ENCODE peak calls at places on chromosomes 1 and 21, in ten cellular contexts. Y is COLO829; L is activated T-cell treated with anti-CD3 and anti-CD28 coated beads, Interleukin-2, amount 50 U/mL, for 24 hours; X is stimulated activated CD8-positive, alpha-beta memory T cell treated with anti-CD3 and anti-CD28 coated beads, Interleukin-7, amount 100 ng/mL, for 1 hour; P is T-cell; Z is heart right ventricle; J is AG04449; F is GM23248; E is activated CD4-positive, alpha-beta T cell treated with anti-CD3 and anti-CD28 coated beads, Interleukin-2, amount 50 U/mL, for 1 hour; B is DMS 273 treated with DMSO at 0.1 percent for 48 hours. A is an unnamed sample.

GRCh38 chr21:35249636-35250035 is 200.5 kb upstream of the RUNX1 start:
- DNase-seq in Y (no peak), L (no peak), X (no peak), P (no peak), Z (no peak), J (no peak), F (no peak), E (no peak), B (no peak), A (no peak)

GRCh38 chr1:150429805-150430204 is 57.4 kb upstream of the TARS2 start:
- DNase-seq in Y (no peak), L (no peak), X (no peak), P (no peak), Z (no peak), J (no peak), F (peak; percentile 16), E (no peak), B (no peak), A (no peak)

GRCh38 chr1:145845144-145845513 is 301 bp upstream of the NUDT17 start:
- DNase-seq in Y (peak; percentile 9), L (no peak), X (no peak), P (no peak), Z (no peak), J (no peak), F (no peak), E (no peak), B (peak; percentile 43), A (no peak)

GRCh38 chr1:9900142-9901043 is 9.7 kb downstream of the CTNNBIP1 start:
- DNase-seq in Y (no peak), L (no peak), X (no peak), P (no peak), Z (peak; percentile 71), J (no peak), F (no peak), E (no peak), B (no peak), A (no peak)

GRCh38 chr1:63317007-63317813 is 5.2 kb upstream of the FOXD3 start:
- DNase-seq in Y (no peak), L (peak; percentile 72), X (no peak), P (peak; percentile 47), Z (peak; percentile 61), J (no peak), F (peak; percentile 70), E (peak; percentile 41), B (peak; percentile 33), A (peak; percentile 80)

GRCh38 chr1:108913105-108913948 is 36.5 kb downstream of the GPSM2 start:
- DNase-seq in Y (no peak), L (no peak), X (no peak), P (no peak), Z (no peak), J (no peak), F (no peak), E (no peak), B (no peak), A (no peak)

GRCh38 chr1:152752225-152752624 is 5.6 kb upstream of the KPRP start:
- DNase-seq in Y (peak; percentile 50), L (no peak), X (no peak), P (no peak), Z (no peak), J (peak; percentile 33), F (peak; percentile 96), E (no peak), B (no peak), A (no peak)

GRCh38 chr1:12096615-12097014 is 33.5 kb downstream of the TNFRSF8 start:
- DNase-seq in Y (no peak), L (no peak), X (no peak), P (no peak), Z (no peak), J (no peak), F (no peak), E (no peak), B (no peak), A (no peak)